ENCODE peak calls at places on chromosomes 12 and 14, in eight cellular contexts. One of them, this sample, is unnamed.

GRCh38 chr12:76945867-76946266 is 67.0 kb upstream of the CSRP2 start:
- DNase-seq in upper lobe of right lung: no peak
- DNase-seq in heart left ventricle: no peak
- DNase-seq in endodermal cell: no peak
- DNase-seq in right cardiac atrium: no peak
- DNase-seq in CD8-positive, alpha-beta T cell: no peak
- DNase-seq in H9: no peak
- DNase-seq in ascending aorta: no peak
- DNase-seq in this sample: no peak

GRCh38 chr14:89303452-89304435 is 113.3 kb downstream of the FOXN3 start:
- DNase-seq in upper lobe of right lung: peak; percentile 73
- DNase-seq in heart left ventricle: peak; percentile 76
- DNase-seq in endodermal cell: peak; percentile 64
- DNase-seq in right cardiac atrium: peak; percentile 69
- DNase-seq in CD8-positive, alpha-beta T cell: no peak
- DNase-seq in H9: no peak
- DNase-seq in ascending aorta: peak; percentile 48
- DNase-seq in this sample: peak; percentile 86

GRCh38 chr12:124295431-124296058 is 652 bp downstream of the RFLNA start:
- DNase-seq in upper lobe of right lung: no peak
- DNase-seq in heart left ventricle: no peak
- DNase-seq in endodermal cell: peak; percentile 77
- DNase-seq in right cardiac atrium: no peak
- DNase-seq in CD8-positive, alpha-beta T cell: no peak
- DNase-seq in H9: peak; percentile 57
- DNase-seq in ascending aorta: no peak
- DNase-seq in this sample: no peak

GRCh38 chr12:26425587-26426260 is 230.4 kb downstream of the SSPN start:
- DNase-seq in upper lobe of right lung: no peak
- DNase-seq in heart left ventricle: no peak
- DNase-seq in endodermal cell: no peak
- DNase-seq in right cardiac atrium: no peak
- DNase-seq in CD8-positive, alpha-beta T cell: no peak
- DNase-seq in H9: no peak
- DNase-seq in ascending aorta: no peak
- DNase-seq in this sample: no peak

GRCh38 chr14:105485720-105486332 is 860 bp upstream of the CRIP1 start:
- DNase-seq in upper lobe of right lung: no peak
- DNase-seq in heart left ventricle: peak; percentile 67
- DNase-seq in endodermal cell: peak; percentile 93
- DNase-seq in right cardiac atrium: peak; percentile 45
- DNase-seq in CD8-positive, alpha-beta T cell: no peak
- DNase-seq in H9: peak; percentile 82
- DNase-seq in ascending aorta: no peak
- DNase-seq in this sample: no peak

GRCh38 chr14:96205994-96206392 is 1.4 kb downstream of the BDKRB2 start:
- DNase-seq in upper lobe of right lung: no peak
- DNase-seq in heart left ventricle: no peak
- DNase-seq in endodermal cell: no peak
- DNase-seq in right cardiac atrium: no peak
- DNase-seq in CD8-positive, alpha-beta T cell: no peak
- DNase-seq in H9: no peak
- DNase-seq in ascending aorta: no peak
- DNase-seq in this sample: peak; percentile 29

GRCh38 chr12:125050868-125051267 is 14.4 kb upstream of the AACS start:
- DNase-seq in upper lobe of right lung: no peak
- DNase-seq in heart left ventricle: no peak
- DNase-seq in endodermal cell: peak; percentile 8
- DNase-seq in right cardiac atrium: no peak
- DNase-seq in CD8-positive, alpha-beta T cell: no peak
- DNase-seq in H9: no peak
- DNase-seq in ascending aorta: no peak
- DNase-seq in this sample: no peak

GRCh38 chr12:43988838-43989560 is 153.1 kb downstream of the TMEM117 start:
- DNase-seq in upper lobe of right lung: no peak
- DNase-seq in heart left ventricle: no peak
- DNase-seq in endodermal cell: no peak
- DNase-seq in right cardiac atrium: no peak
- DNase-seq in CD8-positive, alpha-beta T cell: no peak
- DNase-seq in H9: no peak
- DNase-seq in ascending aorta: no peak
- DNase-seq in this sample: no peak

GRCh38 chr12:31018106-31018890 is 55.4 kb upstream of the DDX11 start:
- DNase-seq in upper lobe of right lung: peak; percentile 10
- DNase-seq in heart left ventricle: no peak
- DNase-seq in endodermal cell: peak; percentile 35
- DNase-seq in right cardiac atrium: no peak
- DNase-seq in CD8-positive, alpha-beta T cell: no peak
- DNase-seq in H9: peak; percentile 18
- DNase-seq in ascending aorta: no peak
- DNase-seq in this sample: no peak

GRCh38 chr14:93081875-93082570 is 33.7 kb downstream of the ITPK1 start:
- DNase-seq in upper lobe of right lung: no peak
- DNase-seq in heart left ventricle: no peak
- DNase-seq in endodermal cell: no peak
- DNase-seq in right cardiac atrium: no peak
- DNase-seq in CD8-positive, alpha-beta T cell: no peak
- DNase-seq in H9: no peak
- DNase-seq in ascending aorta: no peak
- DNase-seq in this sample: no peak

GRCh38 chr12:119208626-119209061 is 29.9 kb downstream of the HSPB8 start:
- DNase-seq in upper lobe of right lung: no peak
- DNase-seq in heart left ventricle: peak; percentile 83
- DNase-seq in endodermal cell: peak; percentile 82
- DNase-seq in right cardiac atrium: peak; percentile 92
- DNase-seq in CD8-positive, alpha-beta T cell: no peak
- DNase-seq in H9: peak; percentile 76
- DNase-seq in ascending aorta: peak; percentile 31
- DNase-seq in this sample: no peak

GRCh38 chr12:14773685-14774073 is 29.6 kb downstream of the WBP11 start:
- DNase-seq in upper lobe of right lung: no peak
- DNase-seq in heart left ventricle: no peak
- DNase-seq in endodermal cell: no peak
- DNase-seq in right cardiac atrium: peak; percentile 28
- DNase-seq in CD8-positive, alpha-beta T cell: peak; percentile 27
- DNase-seq in H9: no peak
- DNase-seq in ascending aorta: no peak
- DNase-seq in this sample: peak; percentile 81

GRCh38 chr12:89686311-89686710 is 22.3 kb downstream of the ATP2B1 start:
- DNase-seq in upper lobe of right lung: no peak
- DNase-seq in heart left ventricle: no peak
- DNase-seq in endodermal cell: no peak
- DNase-seq in right cardiac atrium: no peak
- DNase-seq in CD8-positive, alpha-beta T cell: no peak
- DNase-seq in H9: no peak
- DNase-seq in ascending aorta: no peak
- DNase-seq in this sample: no peak

GRCh38 chr12:122951979-122952892 is 14.0 kb downstream of the ABCB9 start:
- DNase-seq in upper lobe of right lung: peak; percentile 83
- DNase-seq in heart left ventricle: peak; percentile 77
- DNase-seq in endodermal cell: peak; percentile 94
- DNase-seq in right cardiac atrium: peak; percentile 74
- DNase-seq in CD8-positive, alpha-beta T cell: peak; percentile 60
- DNase-seq in H9: peak; percentile 76
- DNase-seq in ascending aorta: no peak
- DNase-seq in this sample: peak; percentile 88

GRCh38 chr12:6392499-6392898 is 8.5 kb downstream of the LTBR start:
- DNase-seq in upper lobe of right lung: no peak
- DNase-seq in heart left ventricle: no peak
- DNase-seq in endodermal cell: no peak
- DNase-seq in right cardiac atrium: peak; percentile 47
- DNase-seq in CD8-positive, alpha-beta T cell: no peak
- DNase-seq in H9: no peak
- DNase-seq in ascending aorta: no peak
- DNase-seq in this sample: no peak

GRCh38 chr12:104669057-104669770 is 212.5 kb downstream of the CHST11 start:
- DNase-seq in upper lobe of right lung: peak; percentile 77
- DNase-seq in heart left ventricle: peak; percentile 70
- DNase-seq in endodermal cell: peak; percentile 74
- DNase-seq in right cardiac atrium: peak; percentile 73
- DNase-seq in CD8-positive, alpha-beta T cell: no peak
- DNase-seq in H9: no peak
- DNase-seq in ascending aorta: no peak
- DNase-seq in this sample: peak; percentile 81

GRCh38 chr12:76153616-76154015 is 69.1 kb upstream of the NAP1L1 start:
- DNase-seq in upper lobe of right lung: no peak
- DNase-seq in heart left ventricle: no peak
- DNase-seq in endodermal cell: no peak
- DNase-seq in right cardiac atrium: no peak
- DNase-seq in CD8-positive, alpha-beta T cell: no peak
- DNase-seq in H9: no peak
- DNase-seq in ascending aorta: no peak
- DNase-seq in this sample: no peak

GRCh38 chr12:106001819-106002218 is 136.9 kb downstream of the NUAK1 start:
- DNase-seq in upper lobe of right lung: no peak
- DNase-seq in heart left ventricle: no peak
- DNase-seq in endodermal cell: no peak
- DNase-seq in right cardiac atrium: no peak
- DNase-seq in CD8-positive, alpha-beta T cell: no peak
- DNase-seq in H9: no peak
- DNase-seq in ascending aorta: no peak
- DNase-seq in this sample: no peak

GRCh38 chr14:65281991-65282908 is 130.3 kb upstream of the FUT8 start:
- DNase-seq in upper lobe of right lung: no peak
- DNase-seq in heart left ventricle: peak; percentile 31
- DNase-seq in endodermal cell: peak; percentile 91
- DNase-seq in right cardiac atrium: no peak
- DNase-seq in CD8-positive, alpha-beta T cell: no peak
- DNase-seq in H9: peak; percentile 81
- DNase-seq in ascending aorta: no peak
- DNase-seq in this sample: no peak

GRCh38 chr14:65282909-65283253 is 129.6 kb upstream of the FUT8 start:
- DNase-seq in upper lobe of right lung: no peak
- DNase-seq in heart left ventricle: no peak
- DNase-seq in endodermal cell: no peak
- DNase-seq in right cardiac atrium: no peak
- DNase-seq in CD8-positive, alpha-beta T cell: no peak
- DNase-seq in H9: no peak
- DNase-seq in ascending aorta: no peak
- DNase-seq in this sample: no peak

GRCh38 chr14:65287264-65288131 is 125.0 kb upstream of the FUT8 start:
- DNase-seq in upper lobe of right lung: no peak
- DNase-seq in heart left ventricle: peak; percentile 19
- DNase-seq in endodermal cell: peak; percentile 57
- DNase-seq in right cardiac atrium: no peak
- DNase-seq in CD8-positive, alpha-beta T cell: peak; percentile 39
- DNase-seq in H9: peak; percentile 46
- DNase-seq in ascending aorta: no peak
- DNase-seq in this sample: no peak

GRCh38 chr14:65290830-65291229 is 121.7 kb upstream of the FUT8 start:
- DNase-seq in upper lobe of right lung: no peak
- DNase-seq in heart left ventricle: no peak
- DNase-seq in endodermal cell: no peak
- DNase-seq in right cardiac atrium: no peak
- DNase-seq in CD8-positive, alpha-beta T cell: no peak
- DNase-seq in H9: no peak
- DNase-seq in ascending aorta: no peak
- DNase-seq in this sample: no peak

GRCh38 chr14:65286443-65286842 is 126.1 kb upstream of the FUT8 start:
- DNase-seq in upper lobe of right lung: no peak
- DNase-seq in heart left ventricle: no peak
- DNase-seq in endodermal cell: no peak
- DNase-seq in right cardiac atrium: no peak
- DNase-seq in CD8-positive, alpha-beta T cell: no peak
- DNase-seq in H9: no peak
- DNase-seq in ascending aorta: no peak
- DNase-seq in this sample: no peak
- H3K4me1 ChIP-seq in upper lobe of right lung: peaks cover 19% of the 10 kb centered on the region
- H3K4me1 ChIP-seq in heart left ventricle: no peaks in the 10 kb centered on the region
- H3K4me1 ChIP-seq in endodermal cell: peaks cover 8% of the 10 kb centered on the region
- H3K4me1 ChIP-seq in right cardiac atrium: no peaks in the 10 kb centered on the region
- H3K4me1 ChIP-seq in CD8-positive, alpha-beta T cell: peaks cover 71% of the 10 kb centered on the region
- H3K4me1 ChIP-seq in H9: peaks cover 11% of the 10 kb centered on the region
- H3K4me1 ChIP-seq in ascending aorta: no peaks in the 10 kb centered on the region
- H3K4me1 ChIP-seq in this sample: no peaks in the 10 kb centered on the region

GRCh38 chr12:3073438-3074255 is 3.5 kb upstream of the TSPAN9 start:
- DNase-seq in upper lobe of right lung: peak; percentile 89
- DNase-seq in heart left ventricle: peak; percentile 80
- DNase-seq in endodermal cell: peak; percentile 99
- DNase-seq in right cardiac atrium: peak; percentile 81
- DNase-seq in CD8-positive, alpha-beta T cell: peak; percentile 79
- DNase-seq in H9: peak; percentile 93
- DNase-seq in ascending aorta: no peak
- DNase-seq in this sample: peak; percentile 90
- H3K27ac ChIP-seq in upper lobe of right lung: no peak overlapping the region
- H3K27ac ChIP-seq in heart left ventricle: peak overlapping the region; percentile 12
- H3K27ac ChIP-seq in endodermal cell: no peak overlapping the region
- H3K27ac ChIP-seq in right cardiac atrium: peak overlapping the region; percentile 50
- H3K27ac ChIP-seq in CD8-positive, alpha-beta T cell: no peak overlapping the region
- H3K27ac ChIP-seq in H9: no peak overlapping the region
- H3K27ac ChIP-seq in ascending aorta: peak overlapping the region; percentile 47
- H3K27ac ChIP-seq in this sample: peak overlapping the region; percentile 29

DNA sequence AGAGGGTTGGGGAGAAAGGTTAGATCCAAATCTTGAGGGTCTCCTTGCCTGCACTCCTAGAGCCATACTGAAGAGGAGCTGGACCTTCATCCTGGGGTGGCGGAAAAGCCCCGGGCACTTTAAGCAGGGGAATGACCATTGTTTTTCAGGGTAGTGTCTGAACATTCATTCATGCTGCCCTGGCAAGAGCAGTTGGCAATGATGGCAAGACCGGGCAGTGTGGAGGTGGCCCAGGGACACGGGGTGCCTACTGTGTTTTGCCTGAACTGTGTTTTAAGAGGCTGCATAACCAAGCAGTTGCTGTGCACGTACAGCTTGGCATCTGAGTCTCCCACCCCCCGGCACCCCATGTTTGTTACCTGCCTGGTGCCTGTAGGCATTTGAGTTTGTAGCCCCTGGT is 14.7 kb downstream of the TPCN1 start:
- DNase-seq in upper lobe of right lung: no peak
- DNase-seq in heart left ventricle: no peak
- DNase-seq in endodermal cell: no peak
- DNase-seq in right cardiac atrium: no peak
- DNase-seq in CD8-positive, alpha-beta T cell: no peak
- DNase-seq in H9: no peak
- DNase-seq in ascending aorta: no peak
- DNase-seq in this sample: peak; percentile 52
- H3K4me1 ChIP-seq in upper lobe of right lung: peaks cover 38% of the 10 kb centered on the region
- H3K4me1 ChIP-seq in heart left ventricle: peaks cover 95% of the 10 kb centered on the region
- H3K4me1 ChIP-seq in endodermal cell: peaks cover 19% of the 10 kb centered on the region
- H3K4me1 ChIP-seq in right cardiac atrium: peaks cover 41% of the 10 kb centered on the region
- H3K4me1 ChIP-seq in CD8-positive, alpha-beta T cell: peaks cover 22% of the 10 kb centered on the region
- H3K4me1 ChIP-seq in H9: peaks cover 6% of the 10 kb centered on the region
- H3K4me1 ChIP-seq in ascending aorta: peaks cover 41% of the 10 kb centered on the region
- H3K4me1 ChIP-seq in this sample: peaks cover 50% of the 10 kb centered on the region

DNA sequence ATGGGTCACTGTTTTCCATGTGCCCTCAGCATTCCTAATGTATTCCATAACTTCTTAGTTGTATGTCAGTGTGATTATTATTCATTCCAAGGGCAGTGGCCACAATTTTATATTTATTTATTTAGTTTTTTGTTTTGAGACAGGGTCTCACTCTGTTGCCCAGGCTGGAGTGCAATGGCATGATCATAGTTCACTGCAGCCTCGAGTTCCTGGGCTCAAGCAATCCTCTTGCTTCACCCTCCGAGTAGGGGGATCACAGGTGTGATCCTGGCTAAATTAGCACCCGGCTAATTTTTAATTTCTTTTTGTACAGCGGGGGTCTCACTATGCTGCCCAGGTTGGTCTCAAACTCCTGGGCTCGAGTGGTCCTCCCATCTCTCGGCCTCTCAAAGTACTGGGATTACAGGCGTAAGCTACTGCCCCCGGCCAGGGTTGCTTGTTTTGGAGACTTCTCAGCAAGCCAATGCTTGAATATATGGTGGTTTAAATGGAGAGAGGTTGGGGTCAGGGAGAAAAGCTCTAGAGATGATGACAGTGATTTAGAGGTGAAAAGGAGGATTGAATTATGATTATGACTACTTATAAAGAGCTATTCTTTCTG is 7.6 kb downstream of the GPRC5A start:
- DNase-seq in upper lobe of right lung: no peak
- DNase-seq in heart left ventricle: no peak
- DNase-seq in endodermal cell: no peak
- DNase-seq in right cardiac atrium: no peak
- DNase-seq in CD8-positive, alpha-beta T cell: no peak
- DNase-seq in H9: no peak
- DNase-seq in ascending aorta: no peak
- DNase-seq in this sample: no peak
- H3K27ac ChIP-seq in upper lobe of right lung: peak overlapping the region; percentile 32
- H3K27ac ChIP-seq in heart left ventricle: no peak overlapping the region
- H3K27ac ChIP-seq in endodermal cell: no peak overlapping the region
- H3K27ac ChIP-seq in right cardiac atrium: no peak overlapping the region
- H3K27ac ChIP-seq in CD8-positive, alpha-beta T cell: no peak overlapping the region
- H3K27ac ChIP-seq in H9: no peak overlapping the region
- H3K27ac ChIP-seq in ascending aorta: peak overlapping the region; percentile 93
- H3K27ac ChIP-seq in this sample: no peak overlapping the region